ENCODE peak calls at places on chromosomes 5 and 9, in four cellular contexts. One of them, this sample, is unnamed.

GRCh38 chr9:102587231-102587630 is 407.9 kb upstream of the CYLC2 start:
- DNase-seq in stimulated activated naive CD8-positive, alpha-beta T cell treated with anti-CD3 and anti-CD28 coated beads, Interleukin-15, amount 100 ng/mL, for 72 hours: no peak
- DNase-seq in left ventricle myocardium inferior: no peak
- DNase-seq in stimulated activated CD4-positive, alpha-beta T cell treated with anti-CD3 and anti-CD28 coated beads, Interleukin-12 subunit alpha, Interleukin-12 subunit beta, amount 100 ng/mL, for 4 hours: no peak
- DNase-seq in this sample: no peak

GRCh38 chr9:106731910-106732309 is 131.1 kb upstream of the ZNF462 start:
- DNase-seq in stimulated activated naive CD8-positive, alpha-beta T cell treated with anti-CD3 and anti-CD28 coated beads, Interleukin-15, amount 100 ng/mL, for 72 hours: no peak
- DNase-seq in left ventricle myocardium inferior: no peak
- DNase-seq in stimulated activated CD4-positive, alpha-beta T cell treated with anti-CD3 and anti-CD28 coated beads, Interleukin-12 subunit alpha, Interleukin-12 subunit beta, amount 100 ng/mL, for 4 hours: no peak
- DNase-seq in this sample: no peak

GRCh38 chr9:137218754-137219271 is 3.2 kb downstream of the RNF208 start:
- DNase-seq in stimulated activated naive CD8-positive, alpha-beta T cell treated with anti-CD3 and anti-CD28 coated beads, Interleukin-15, amount 100 ng/mL, for 72 hours: no peak
- DNase-seq in left ventricle myocardium inferior: no peak
- DNase-seq in stimulated activated CD4-positive, alpha-beta T cell treated with anti-CD3 and anti-CD28 coated beads, Interleukin-12 subunit alpha, Interleukin-12 subunit beta, amount 100 ng/mL, for 4 hours: no peak
- DNase-seq in this sample: no peak

GRCh38 chr5:77630246-77631165 is 8.0 kb downstream of the OTP start:
- DNase-seq in stimulated activated naive CD8-positive, alpha-beta T cell treated with anti-CD3 and anti-CD28 coated beads, Interleukin-15, amount 100 ng/mL, for 72 hours: peak
- DNase-seq in left ventricle myocardium inferior: no peak
- DNase-seq in stimulated activated CD4-positive, alpha-beta T cell treated with anti-CD3 and anti-CD28 coated beads, Interleukin-12 subunit alpha, Interleukin-12 subunit beta, amount 100 ng/mL, for 4 hours: peak
- DNase-seq in this sample: peak

GRCh38 chr9:134955801-134956200 is 38.1 kb upstream of the FCN1 start:
- DNase-seq in stimulated activated naive CD8-positive, alpha-beta T cell treated with anti-CD3 and anti-CD28 coated beads, Interleukin-15, amount 100 ng/mL, for 72 hours: no peak
- DNase-seq in left ventricle myocardium inferior: no peak
- DNase-seq in stimulated activated CD4-positive, alpha-beta T cell treated with anti-CD3 and anti-CD28 coated beads, Interleukin-12 subunit alpha, Interleukin-12 subunit beta, amount 100 ng/mL, for 4 hours: no peak
- DNase-seq in this sample: no peak

GRCh38 chr5:149747141-149747832 is 17.2 kb downstream of the PPARGC1B start:
- DNase-seq in stimulated activated naive CD8-positive, alpha-beta T cell treated with anti-CD3 and anti-CD28 coated beads, Interleukin-15, amount 100 ng/mL, for 72 hours: no peak
- DNase-seq in left ventricle myocardium inferior: no peak
- DNase-seq in stimulated activated CD4-positive, alpha-beta T cell treated with anti-CD3 and anti-CD28 coated beads, Interleukin-12 subunit alpha, Interleukin-12 subunit beta, amount 100 ng/mL, for 4 hours: no peak
- DNase-seq in this sample: no peak

GRCh38 chr5:123119334-123119986 is 30.4 kb downstream of the PRDM6 start:
- DNase-seq in stimulated activated naive CD8-positive, alpha-beta T cell treated with anti-CD3 and anti-CD28 coated beads, Interleukin-15, amount 100 ng/mL, for 72 hours: no peak
- DNase-seq in left ventricle myocardium inferior: no peak
- DNase-seq in stimulated activated CD4-positive, alpha-beta T cell treated with anti-CD3 and anti-CD28 coated beads, Interleukin-12 subunit alpha, Interleukin-12 subunit beta, amount 100 ng/mL, for 4 hours: no peak
- DNase-seq in this sample: no peak

GRCh38 chr5:91495699-91496098 is 112.6 kb upstream of the ARRDC3 start:
- DNase-seq in stimulated activated naive CD8-positive, alpha-beta T cell treated with anti-CD3 and anti-CD28 coated beads, Interleukin-15, amount 100 ng/mL, for 72 hours: no peak
- DNase-seq in left ventricle myocardium inferior: no peak
- DNase-seq in stimulated activated CD4-positive, alpha-beta T cell treated with anti-CD3 and anti-CD28 coated beads, Interleukin-12 subunit alpha, Interleukin-12 subunit beta, amount 100 ng/mL, for 4 hours: no peak
- DNase-seq in this sample: no peak

GRCh38 chr9:68851657-68852056 is 146.6 kb downstream of the PIP5K1B start:
- DNase-seq in stimulated activated naive CD8-positive, alpha-beta T cell treated with anti-CD3 and anti-CD28 coated beads, Interleukin-15, amount 100 ng/mL, for 72 hours: no peak
- DNase-seq in left ventricle myocardium inferior: no peak
- DNase-seq in stimulated activated CD4-positive, alpha-beta T cell treated with anti-CD3 and anti-CD28 coated beads, Interleukin-12 subunit alpha, Interleukin-12 subunit beta, amount 100 ng/mL, for 4 hours: no peak
- DNase-seq in this sample: no peak

GRCh38 chr9:127918201-127919107 is 1.6 kb upstream of the ST6GALNAC4 start:
- DNase-seq in stimulated activated naive CD8-positive, alpha-beta T cell treated with anti-CD3 and anti-CD28 coated beads, Interleukin-15, amount 100 ng/mL, for 72 hours: peak
- DNase-seq in left ventricle myocardium inferior: no peak
- DNase-seq in stimulated activated CD4-positive, alpha-beta T cell treated with anti-CD3 and anti-CD28 coated beads, Interleukin-12 subunit alpha, Interleukin-12 subunit beta, amount 100 ng/mL, for 4 hours: no peak
- DNase-seq in this sample: no peak

GRCh38 chr9:35333551-35333950 is 156.4 kb upstream of the RUSC2 start:
- DNase-seq in stimulated activated naive CD8-positive, alpha-beta T cell treated with anti-CD3 and anti-CD28 coated beads, Interleukin-15, amount 100 ng/mL, for 72 hours: no peak
- DNase-seq in left ventricle myocardium inferior: no peak
- DNase-seq in stimulated activated CD4-positive, alpha-beta T cell treated with anti-CD3 and anti-CD28 coated beads, Interleukin-12 subunit alpha, Interleukin-12 subunit beta, amount 100 ng/mL, for 4 hours: no peak
- DNase-seq in this sample: no peak

GRCh38 chr9:35518981-35519679 is 29.2 kb downstream of the RUSC2 start:
- DNase-seq in stimulated activated naive CD8-positive, alpha-beta T cell treated with anti-CD3 and anti-CD28 coated beads, Interleukin-15, amount 100 ng/mL, for 72 hours: no peak
- DNase-seq in left ventricle myocardium inferior: no peak
- DNase-seq in stimulated activated CD4-positive, alpha-beta T cell treated with anti-CD3 and anti-CD28 coated beads, Interleukin-12 subunit alpha, Interleukin-12 subunit beta, amount 100 ng/mL, for 4 hours: no peak
- DNase-seq in this sample: no peak

GRCh38 chr9:128702949-128703615 is 779 bp downstream of the PKN3 start:
- DNase-seq in stimulated activated naive CD8-positive, alpha-beta T cell treated with anti-CD3 and anti-CD28 coated beads, Interleukin-15, amount 100 ng/mL, for 72 hours: no peak
- DNase-seq in left ventricle myocardium inferior: peak
- DNase-seq in stimulated activated CD4-positive, alpha-beta T cell treated with anti-CD3 and anti-CD28 coated beads, Interleukin-12 subunit alpha, Interleukin-12 subunit beta, amount 100 ng/mL, for 4 hours: peak
- DNase-seq in this sample: no peak

GRCh38 chr9:96619109-96619435 is 571 bp downstream of the CDC14B start:
- DNase-seq in stimulated activated naive CD8-positive, alpha-beta T cell treated with anti-CD3 and anti-CD28 coated beads, Interleukin-15, amount 100 ng/mL, for 72 hours: no peak
- DNase-seq in left ventricle myocardium inferior: no peak
- DNase-seq in stimulated activated CD4-positive, alpha-beta T cell treated with anti-CD3 and anti-CD28 coated beads, Interleukin-12 subunit alpha, Interleukin-12 subunit beta, amount 100 ng/mL, for 4 hours: no peak
- DNase-seq in this sample: no peak

GRCh38 chr5:174323878-174324281 is 278.4 kb downstream of the NSG2 start:
- DNase-seq in stimulated activated naive CD8-positive, alpha-beta T cell treated with anti-CD3 and anti-CD28 coated beads, Interleukin-15, amount 100 ng/mL, for 72 hours: no peak
- DNase-seq in left ventricle myocardium inferior: no peak
- DNase-seq in stimulated activated CD4-positive, alpha-beta T cell treated with anti-CD3 and anti-CD28 coated beads, Interleukin-12 subunit alpha, Interleukin-12 subunit beta, amount 100 ng/mL, for 4 hours: no peak
- DNase-seq in this sample: no peak

GRCh38 chr5:143536364-143536763 is 132.9 kb upstream of the NR3C1 start:
- DNase-seq in stimulated activated naive CD8-positive, alpha-beta T cell treated with anti-CD3 and anti-CD28 coated beads, Interleukin-15, amount 100 ng/mL, for 72 hours: no peak
- DNase-seq in left ventricle myocardium inferior: no peak
- DNase-seq in stimulated activated CD4-positive, alpha-beta T cell treated with anti-CD3 and anti-CD28 coated beads, Interleukin-12 subunit alpha, Interleukin-12 subunit beta, amount 100 ng/mL, for 4 hours: no peak
- DNase-seq in this sample: no peak

GRCh38 chr5:167982-168660 is 23.2 kb upstream of the LRRC14B start:
- DNase-seq in stimulated activated naive CD8-positive, alpha-beta T cell treated with anti-CD3 and anti-CD28 coated beads, Interleukin-15, amount 100 ng/mL, for 72 hours: peak
- DNase-seq in left ventricle myocardium inferior: no peak
- DNase-seq in stimulated activated CD4-positive, alpha-beta T cell treated with anti-CD3 and anti-CD28 coated beads, Interleukin-12 subunit alpha, Interleukin-12 subunit beta, amount 100 ng/mL, for 4 hours: no peak
- DNase-seq in this sample: no peak

GRCh38 chr5:135154197-135154596 is 120.2 kb upstream of the PITX1 start:
- DNase-seq in stimulated activated naive CD8-positive, alpha-beta T cell treated with anti-CD3 and anti-CD28 coated beads, Interleukin-15, amount 100 ng/mL, for 72 hours: no peak
- DNase-seq in left ventricle myocardium inferior: no peak
- DNase-seq in stimulated activated CD4-positive, alpha-beta T cell treated with anti-CD3 and anti-CD28 coated beads, Interleukin-12 subunit alpha, Interleukin-12 subunit beta, amount 100 ng/mL, for 4 hours: no peak
- DNase-seq in this sample: no peak

GRCh38 chr5:1368236-1368635 is 23.3 kb upstream of the CLPTM1L start:
- DNase-seq in stimulated activated naive CD8-positive, alpha-beta T cell treated with anti-CD3 and anti-CD28 coated beads, Interleukin-15, amount 100 ng/mL, for 72 hours: no peak
- DNase-seq in left ventricle myocardium inferior: no peak
- DNase-seq in stimulated activated CD4-positive, alpha-beta T cell treated with anti-CD3 and anti-CD28 coated beads, Interleukin-12 subunit alpha, Interleukin-12 subunit beta, amount 100 ng/mL, for 4 hours: no peak
- DNase-seq in this sample: no peak

GRCh38 chr9:116941266-116941665 is 254.2 kb downstream of the TRIM32 start:
- DNase-seq in stimulated activated naive CD8-positive, alpha-beta T cell treated with anti-CD3 and anti-CD28 coated beads, Interleukin-15, amount 100 ng/mL, for 72 hours: no peak
- DNase-seq in left ventricle myocardium inferior: no peak
- DNase-seq in stimulated activated CD4-positive, alpha-beta T cell treated with anti-CD3 and anti-CD28 coated beads, Interleukin-12 subunit alpha, Interleukin-12 subunit beta, amount 100 ng/mL, for 4 hours: no peak
- DNase-seq in this sample: no peak

GRCh38 chr9:136545065-136545965 is 533 bp downstream of the NOTCH1 start:
- DNase-seq in stimulated activated naive CD8-positive, alpha-beta T cell treated with anti-CD3 and anti-CD28 coated beads, Interleukin-15, amount 100 ng/mL, for 72 hours: peak
- DNase-seq in left ventricle myocardium inferior: no peak
- DNase-seq in stimulated activated CD4-positive, alpha-beta T cell treated with anti-CD3 and anti-CD28 coated beads, Interleukin-12 subunit alpha, Interleukin-12 subunit beta, amount 100 ng/mL, for 4 hours: peak
- DNase-seq in this sample: peak

GRCh38 chr5:76715734-76716455 is at the start of gene F2R:
- DNase-seq in stimulated activated naive CD8-positive, alpha-beta T cell treated with anti-CD3 and anti-CD28 coated beads, Interleukin-15, amount 100 ng/mL, for 72 hours: peak
- DNase-seq in left ventricle myocardium inferior: peak
- DNase-seq in stimulated activated CD4-positive, alpha-beta T cell treated with anti-CD3 and anti-CD28 coated beads, Interleukin-12 subunit alpha, Interleukin-12 subunit beta, amount 100 ng/mL, for 4 hours: peak
- DNase-seq in this sample: no peak

GRCh38 chr9:76576344-76576743 is 117.4 kb downstream of the GCNT1 start:
- DNase-seq in stimulated activated naive CD8-positive, alpha-beta T cell treated with anti-CD3 and anti-CD28 coated beads, Interleukin-15, amount 100 ng/mL, for 72 hours: peak
- DNase-seq in left ventricle myocardium inferior: no peak
- DNase-seq in stimulated activated CD4-positive, alpha-beta T cell treated with anti-CD3 and anti-CD28 coated beads, Interleukin-12 subunit alpha, Interleukin-12 subunit beta, amount 100 ng/mL, for 4 hours: peak
- DNase-seq in this sample: peak

GRCh38 chr5:3695818-3696217 is 100.2 kb downstream of the IRX1 start:
- DNase-seq in stimulated activated naive CD8-positive, alpha-beta T cell treated with anti-CD3 and anti-CD28 coated beads, Interleukin-15, amount 100 ng/mL, for 72 hours: no peak
- DNase-seq in left ventricle myocardium inferior: no peak
- DNase-seq in stimulated activated CD4-positive, alpha-beta T cell treated with anti-CD3 and anti-CD28 coated beads, Interleukin-12 subunit alpha, Interleukin-12 subunit beta, amount 100 ng/mL, for 4 hours: no peak
- DNase-seq in this sample: no peak

GRCh38 chr5:31942546-31942945 is 231.6 kb downstream of the GOLPH3 start:
- DNase-seq in stimulated activated naive CD8-positive, alpha-beta T cell treated with anti-CD3 and anti-CD28 coated beads, Interleukin-15, amount 100 ng/mL, for 72 hours: no peak
- DNase-seq in left ventricle myocardium inferior: no peak
- DNase-seq in stimulated activated CD4-positive, alpha-beta T cell treated with anti-CD3 and anti-CD28 coated beads, Interleukin-12 subunit alpha, Interleukin-12 subunit beta, amount 100 ng/mL, for 4 hours: no peak
- DNase-seq in this sample: no peak

GRCh38 chr5:97267767-97268166 is 84.7 kb upstream of the RIOK2 start:
- DNase-seq in stimulated activated naive CD8-positive, alpha-beta T cell treated with anti-CD3 and anti-CD28 coated beads, Interleukin-15, amount 100 ng/mL, for 72 hours: no peak
- DNase-seq in left ventricle myocardium inferior: no peak
- DNase-seq in stimulated activated CD4-positive, alpha-beta T cell treated with anti-CD3 and anti-CD28 coated beads, Interleukin-12 subunit alpha, Interleukin-12 subunit beta, amount 100 ng/mL, for 4 hours: no peak
- DNase-seq in this sample: no peak

GRCh38 chr5:219492-219891 is 1.4 kb downstream of the SDHA start:
- DNase-seq in stimulated activated naive CD8-positive, alpha-beta T cell treated with anti-CD3 and anti-CD28 coated beads, Interleukin-15, amount 100 ng/mL, for 72 hours: peak
- DNase-seq in left ventricle myocardium inferior: no peak
- DNase-seq in stimulated activated CD4-positive, alpha-beta T cell treated with anti-CD3 and anti-CD28 coated beads, Interleukin-12 subunit alpha, Interleukin-12 subunit beta, amount 100 ng/mL, for 4 hours: peak
- DNase-seq in this sample: no peak

GRCh38 chr5:116507051-116507537 is 67.5 kb downstream of the SEMA6A start:
- DNase-seq in stimulated activated naive CD8-positive, alpha-beta T cell treated with anti-CD3 and anti-CD28 coated beads, Interleukin-15, amount 100 ng/mL, for 72 hours: no peak
- DNase-seq in left ventricle myocardium inferior: no peak
- DNase-seq in stimulated activated CD4-positive, alpha-beta T cell treated with anti-CD3 and anti-CD28 coated beads, Interleukin-12 subunit alpha, Interleukin-12 subunit beta, amount 100 ng/mL, for 4 hours: no peak
- DNase-seq in this sample: no peak

GRCh38 chr9:121564861-121565260 is 65.2 kb upstream of the GGTA1 start:
- DNase-seq in stimulated activated naive CD8-positive, alpha-beta T cell treated with anti-CD3 and anti-CD28 coated beads, Interleukin-15, amount 100 ng/mL, for 72 hours: no peak
- DNase-seq in left ventricle myocardium inferior: no peak
- DNase-seq in stimulated activated CD4-positive, alpha-beta T cell treated with anti-CD3 and anti-CD28 coated beads, Interleukin-12 subunit alpha, Interleukin-12 subunit beta, amount 100 ng/mL, for 4 hours: no peak
- DNase-seq in this sample: no peak

GRCh38 chr5:74576941-74577456 is 63.5 kb downstream of the ENC1 start:
- DNase-seq in stimulated activated naive CD8-positive, alpha-beta T cell treated with anti-CD3 and anti-CD28 coated beads, Interleukin-15, amount 100 ng/mL, for 72 hours: no peak
- DNase-seq in left ventricle myocardium inferior: no peak
- DNase-seq in stimulated activated CD4-positive, alpha-beta T cell treated with anti-CD3 and anti-CD28 coated beads, Interleukin-12 subunit alpha, Interleukin-12 subunit beta, amount 100 ng/mL, for 4 hours: no peak
- DNase-seq in this sample: no peak

GRCh38 chr5:142783601-142784291 is 13.6 kb downstream of the ARHGAP26 start:
- DNase-seq in stimulated activated naive CD8-positive, alpha-beta T cell treated with anti-CD3 and anti-CD28 coated beads, Interleukin-15, amount 100 ng/mL, for 72 hours: peak
- DNase-seq in left ventricle myocardium inferior: peak
- DNase-seq in stimulated activated CD4-positive, alpha-beta T cell treated with anti-CD3 and anti-CD28 coated beads, Interleukin-12 subunit alpha, Interleukin-12 subunit beta, amount 100 ng/mL, for 4 hours: peak
- DNase-seq in this sample: no peak

GRCh38 chr5:175658299-175659145 is 651 bp downstream of the HRH2 start:
- DNase-seq in stimulated activated naive CD8-positive, alpha-beta T cell treated with anti-CD3 and anti-CD28 coated beads, Interleukin-15, amount 100 ng/mL, for 72 hours: peak
- DNase-seq in left ventricle myocardium inferior: no peak
- DNase-seq in stimulated activated CD4-positive, alpha-beta T cell treated with anti-CD3 and anti-CD28 coated beads, Interleukin-12 subunit alpha, Interleukin-12 subunit beta, amount 100 ng/mL, for 4 hours: peak
- DNase-seq in this sample: no peak

GRCh38 chr5:5132896-5133295 is 7.2 kb upstream of the ADAMTS16 start:
- DNase-seq in stimulated activated naive CD8-positive, alpha-beta T cell treated with anti-CD3 and anti-CD28 coated beads, Interleukin-15, amount 100 ng/mL, for 72 hours: no peak
- DNase-seq in left ventricle myocardium inferior: no peak
- DNase-seq in stimulated activated CD4-positive, alpha-beta T cell treated with anti-CD3 and anti-CD28 coated beads, Interleukin-12 subunit alpha, Interleukin-12 subunit beta, amount 100 ng/mL, for 4 hours: no peak
- DNase-seq in this sample: no peak

GRCh38 chr5:35736280-35736679 is 118.6 kb downstream of the SPEF2 start:
- DNase-seq in stimulated activated naive CD8-positive, alpha-beta T cell treated with anti-CD3 and anti-CD28 coated beads, Interleukin-15, amount 100 ng/mL, for 72 hours: peak
- DNase-seq in left ventricle myocardium inferior: no peak
- DNase-seq in stimulated activated CD4-positive, alpha-beta T cell treated with anti-CD3 and anti-CD28 coated beads, Interleukin-12 subunit alpha, Interleukin-12 subunit beta, amount 100 ng/mL, for 4 hours: peak
- DNase-seq in this sample: peak

GRCh38 chr9:95515272-95516113 is 1.3 kb downstream of the PTCH1 start:
- DNase-seq in stimulated activated naive CD8-positive, alpha-beta T cell treated with anti-CD3 and anti-CD28 coated beads, Interleukin-15, amount 100 ng/mL, for 72 hours: peak
- DNase-seq in left ventricle myocardium inferior: no peak
- DNase-seq in stimulated activated CD4-positive, alpha-beta T cell treated with anti-CD3 and anti-CD28 coated beads, Interleukin-12 subunit alpha, Interleukin-12 subunit beta, amount 100 ng/mL, for 4 hours: peak
- DNase-seq in this sample: no peak

GRCh38 chr5:66346869-66347268 is 202.8 kb downstream of the SREK1 start:
- DNase-seq in stimulated activated naive CD8-positive, alpha-beta T cell treated with anti-CD3 and anti-CD28 coated beads, Interleukin-15, amount 100 ng/mL, for 72 hours: no peak
- DNase-seq in left ventricle myocardium inferior: no peak
- DNase-seq in stimulated activated CD4-positive, alpha-beta T cell treated with anti-CD3 and anti-CD28 coated beads, Interleukin-12 subunit alpha, Interleukin-12 subunit beta, amount 100 ng/mL, for 4 hours: no peak
- DNase-seq in this sample: no peak

This sample was measured in stimulated activated naive B cell treated with anti-CD40 and anti-IgM and Interleukin-4, amounts not matched to agents 10 μg/mL and 1 μg/mL and 100 μg/mL, for 72 hours.